ENCODE peak calls at places on chromosome 15, in five cellular contexts. One of them, this sample, is unnamed.

GRCh38 chr15:66844747-66845145 is 142.7 kb downstream of the SMAD6 start:
- DNase-seq in H1: no peak
- DNase-seq in SK-N-SH: no peak
- DNase-seq in GM12878: no peak
- DNase-seq in GM12892: no peak
- DNase-seq in this sample: no peak

GRCh38 chr15:52529289-52529929 is 729 bp upstream of the MYO5A start:
- DNase-seq in GM12892: no peak
- DNase-seq in GM12878: no peak
- DNase-seq in H1: no peak
- DNase-seq in SK-N-SH: no peak
- DNase-seq in this sample: no peak

GRCh38 chr15:94205366-94205765 is 26.0 kb upstream of the MCTP2 start:
- DNase-seq in GM12878: no peak
- DNase-seq in SK-N-SH: no peak
- DNase-seq in H1: no peak
- DNase-seq in GM12892: no peak
- DNase-seq in this sample: no peak

GRCh38 chr15:90002428-90002844 is 1.3 kb downstream of the ZNF710 start:
- DNase-seq in GM12878: no peak
- DNase-seq in SK-N-SH: peak; percentile 84
- DNase-seq in H1: no peak
- DNase-seq in GM12892: peak; percentile 53
- DNase-seq in this sample: no peak

GRCh38 chr15:44340410-44340809 is 51.9 kb downstream of the GOLM2 start:
- DNase-seq in SK-N-SH: no peak
- DNase-seq in GM12878: no peak
- DNase-seq in GM12892: no peak
- DNase-seq in H1: no peak
- DNase-seq in this sample: no peak

GRCh38 chr15:90142216-90143175 is 40.2 kb upstream of the IDH2 start:
- DNase-seq in H1: no peak
- DNase-seq in SK-N-SH: no peak
- DNase-seq in GM12892: no peak
- DNase-seq in GM12878: no peak
- DNase-seq in this sample: no peak

GRCh38 chr15:82647835-82648256 is 683 bp upstream of the CPEB1 start:
- DNase-seq in SK-N-SH: peak; percentile 84
- DNase-seq in GM12892: no peak
- DNase-seq in GM12878: no peak
- DNase-seq in H1: no peak
- DNase-seq in this sample: peak; percentile 38

GRCh38 chr15:99729327-99729726 is 3.9 kb downstream of the LYSMD4 start:
- DNase-seq in GM12878: no peak
- DNase-seq in H1: no peak
- DNase-seq in GM12892: no peak
- DNase-seq in SK-N-SH: no peak
- DNase-seq in this sample: no peak

GRCh38 chr15:75844629-75845390 is 1.6 kb downstream of the UBE2Q2 start:
- DNase-seq in SK-N-SH: no peak
- DNase-seq in H1: no peak
- DNase-seq in GM12892: no peak
- DNase-seq in GM12878: no peak
- DNase-seq in this sample: no peak

GRCh38 chr15:45704329-45705249 is 69.8 kb downstream of the SQOR start:
- DNase-seq in GM12878: no peak
- DNase-seq in H1: no peak
- DNase-seq in GM12892: peak; percentile 19
- DNase-seq in SK-N-SH: peak; percentile 52
- DNase-seq in this sample: no peak

GRCh38 chr15:89164712-89165211 is 56.6 kb downstream of the RLBP1 start:
- DNase-seq in GM12892: no peak
- DNase-seq in H1: no peak
- DNase-seq in GM12878: no peak
- DNase-seq in SK-N-SH: no peak
- DNase-seq in this sample: no peak

GRCh38 chr15:66288796-66289195 is 4.6 kb upstream of the DIS3L start:
- DNase-seq in GM12892: no peak
- DNase-seq in SK-N-SH: peak; percentile 49
- DNase-seq in GM12878: no peak
- DNase-seq in H1: no peak
- DNase-seq in this sample: no peak

GRCh38 chr15:74200394-74200793 is 2.2 kb downstream of the STRA6 start:
- DNase-seq in SK-N-SH: peak; percentile 35
- DNase-seq in GM12892: no peak
- DNase-seq in H1: no peak
- DNase-seq in GM12878: no peak
- DNase-seq in this sample: no peak

GRCh38 chr15:80093854-80094418 is 34.5 kb downstream of the ZFAND6 start:
- DNase-seq in GM12878: no peak
- DNase-seq in H1: no peak
- DNase-seq in SK-N-SH: peak; percentile 23
- DNase-seq in GM12892: no peak
- DNase-seq in this sample: no peak

GRCh38 chr15:38217181-38217580 is 35.5 kb upstream of the SPRED1 start:
- DNase-seq in H1: no peak
- DNase-seq in GM12892: no peak
- DNase-seq in SK-N-SH: no peak
- DNase-seq in GM12878: no peak
- DNase-seq in this sample: no peak

GRCh38 chr15:39139431-39140059 is 441.3 kb upstream of the THBS1 start:
- DNase-seq in GM12878: no peak
- DNase-seq in H1: no peak
- DNase-seq in GM12892: no peak
- DNase-seq in SK-N-SH: no peak
- DNase-seq in this sample: no peak

GRCh38 chr15:69385831-69386230 is 28.3 kb upstream of the KIF23 start:
- DNase-seq in SK-N-SH: no peak
- DNase-seq in GM12892: no peak
- DNase-seq in H1: no peak
- DNase-seq in GM12878: no peak
- DNase-seq in this sample: no peak

GRCh38 chr15:41827290-41827879 is 507 bp upstream of the JMJD7 start:
- DNase-seq in SK-N-SH: no peak
- DNase-seq in GM12892: no peak
- DNase-seq in H1: no peak
- DNase-seq in GM12878: no peak
- DNase-seq in this sample: no peak

GRCh38 chr15:41828747-41829270 is 917 bp downstream of the JMJD7 start:
- DNase-seq in H1: no peak
- DNase-seq in GM12892: no peak
- DNase-seq in SK-N-SH: no peak
- DNase-seq in GM12878: no peak
- DNase-seq in this sample: no peak

GRCh38 chr15:41829959-41830646 is 2.2 kb downstream of the JMJD7 start:
- DNase-seq in GM12892: no peak
- DNase-seq in SK-N-SH: no peak
- DNase-seq in H1: no peak
- DNase-seq in GM12878: no peak
- DNase-seq in this sample: no peak

GRCh38 chr15:41825572-41826535 is 2.0 kb upstream of the JMJD7 start:
- DNase-seq in GM12878: no peak
- DNase-seq in H1: no peak
- DNase-seq in SK-N-SH: no peak
- DNase-seq in GM12892: no peak
- DNase-seq in this sample: no peak

GRCh38 chr15:41827880-41828746 is at the start of gene JMJD7:
- DNase-seq in SK-N-SH: peak; percentile 100
- DNase-seq in GM12878: peak; percentile 44
- DNase-seq in H1: peak; percentile 59
- DNase-seq in GM12892: peak; percentile 99
- DNase-seq in this sample: peak; percentile 99
- TF ChIP-seq TAF1 in SK-N-SH: peak; percentile 73
- TF ChIP-seq TAF1 in GM12878: no peak
- TF ChIP-seq TAF1 in H1: peak; percentile 66
- TF ChIP-seq TAF1 in GM12892: no peak
- TF ChIP-seq TAF1 in this sample: no peak

DNA sequence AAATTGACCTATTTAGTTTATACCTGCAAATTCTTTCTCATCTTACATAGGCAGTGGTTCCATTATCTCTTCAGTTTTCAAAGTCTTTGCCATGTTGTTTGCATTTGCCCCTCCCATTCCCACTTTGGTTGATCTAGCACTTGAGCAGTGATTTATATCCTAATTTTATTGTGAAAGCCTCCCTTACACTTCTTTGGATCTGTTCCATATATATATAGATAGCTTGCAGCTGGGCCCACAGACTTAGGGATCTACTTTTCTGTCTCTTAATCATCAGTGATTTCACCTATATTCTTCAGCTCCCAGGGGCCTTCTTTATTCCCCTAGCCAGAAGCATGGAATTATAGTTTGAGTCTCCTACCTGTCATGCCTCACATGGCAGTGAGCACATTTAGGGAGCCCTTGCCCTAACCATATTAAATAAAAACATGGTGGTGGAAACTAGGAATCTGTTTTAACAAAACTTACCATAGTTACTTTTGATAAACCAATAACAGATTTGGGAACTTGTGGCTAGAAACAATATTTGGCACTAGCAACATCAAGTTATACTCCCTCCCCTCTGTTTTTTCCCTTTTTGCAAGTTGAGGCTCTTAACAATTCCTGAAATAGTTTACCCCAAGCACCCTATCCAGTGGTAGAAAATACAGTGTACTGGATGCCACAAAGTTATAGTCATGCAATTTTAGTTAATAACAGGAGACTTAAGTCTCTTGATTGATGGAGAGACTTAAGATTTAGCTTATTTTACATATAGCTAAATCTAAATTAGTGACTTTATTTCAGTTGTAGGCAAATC is 41.7 kb downstream of the ARIH1 start:
- DNase-seq in GM12892: no peak
- DNase-seq in GM12878: no peak
- DNase-seq in H1: no peak
- DNase-seq in SK-N-SH: no peak
- DNase-seq in this sample: no peak
- TF ChIP-seq TAF1 in GM12892: no peak
- TF ChIP-seq TAF1 in GM12878: no peak
- TF ChIP-seq TAF1 in H1: no peak
- TF ChIP-seq TAF1 in SK-N-SH: no peak
- TF ChIP-seq TAF1 in this sample: no peak

DNA sequence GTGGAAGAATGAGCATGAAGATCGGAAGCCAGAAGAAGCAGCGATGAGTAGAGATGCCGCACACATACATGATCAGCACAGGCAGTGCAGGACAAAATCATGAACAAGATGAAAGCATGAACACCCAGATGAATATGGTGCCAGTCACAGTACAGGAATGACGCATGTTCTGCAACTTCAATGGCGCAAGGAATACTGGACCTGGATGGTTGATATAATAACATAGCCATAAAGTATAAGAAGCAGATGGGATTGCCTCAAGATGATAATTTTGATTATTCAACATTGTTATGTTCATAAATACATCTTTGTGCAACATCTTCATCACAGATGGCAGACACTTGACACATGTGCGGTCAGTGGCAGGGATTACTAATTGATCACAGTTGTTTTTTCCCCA is 59.7 kb upstream of the SLCO3A1 start:
- DNase-seq in GM12878: no peak
- DNase-seq in SK-N-SH: no peak
- DNase-seq in H1: no peak
- DNase-seq in GM12892: no peak
- DNase-seq in this sample: no peak
- TF ChIP-seq TAF1 in GM12878: no peak
- TF ChIP-seq TAF1 in SK-N-SH: no peak
- TF ChIP-seq TAF1 in H1: no peak
- TF ChIP-seq TAF1 in GM12892: no peak
- TF ChIP-seq TAF1 in this sample: no peak

GRCh38 chr15:79093352-79093935 is 2.9 kb upstream of the RASGRF1 start:
- DNase-seq in GM12878: no peak
- DNase-seq in SK-N-SH: no peak
- DNase-seq in H1: no peak
- DNase-seq in GM12892: no peak
- DNase-seq in this sample: no peak
- TF ChIP-seq TAF1 in GM12878: no peak
- TF ChIP-seq TAF1 in SK-N-SH: no peak
- TF ChIP-seq TAF1 in H1: no peak
- TF ChIP-seq TAF1 in GM12892: no peak
- TF ChIP-seq TAF1 in this sample: no peak

GRCh38 chr15:42157981-42158765 is 1.7 kb upstream of the PLA2G4F start:
- DNase-seq in H1: no peak
- DNase-seq in GM12892: no peak
- DNase-seq in SK-N-SH: no peak
- DNase-seq in GM12878: no peak
- DNase-seq in this sample: no peak
- TF ChIP-seq TAF1 in H1: no peak
- TF ChIP-seq TAF1 in GM12892: no peak
- TF ChIP-seq TAF1 in SK-N-SH: no peak
- TF ChIP-seq TAF1 in GM12878: no peak
- TF ChIP-seq TAF1 in this sample: no peak

GRCh38 chr15:47725924-47726323 is 8.6 kb downstream of the SEMA6D start:
- DNase-seq in H1: no peak
- DNase-seq in GM12878: no peak
- DNase-seq in SK-N-SH: no peak
- DNase-seq in GM12892: no peak
- DNase-seq in this sample: no peak
- TF ChIP-seq TAF1 in H1: no peak
- TF ChIP-seq TAF1 in GM12878: no peak
- TF ChIP-seq TAF1 in SK-N-SH: no peak
- TF ChIP-seq TAF1 in GM12892: no peak
- TF ChIP-seq TAF1 in this sample: no peak

This sample was measured in GM12891.